ENCODE peak calls at places on chromosomes 12 and 14, in ten cellular contexts. V is spleen; C is right cardiac atrium; D is CD8-positive, alpha-beta memory T cell; A is Karpas-422; N is heart right ventricle; X is ovary; K is body of pancreas; J is effector memory CD4-positive, alpha-beta T cell; W is pancreas. Z is an unnamed sample.
A peak's percentile ranks its signal among the peaks of the same experiment; 100 is the strongest.

GRCh38 chr12:12612403-12612802 is 727 bp downstream of the CREBL2 start:
- DNase-seq in V (no peak), C (no peak), D (peak; percentile 33), A (peak; percentile 54), N (no peak), X (no peak), K (no peak), J (no peak), W (no peak), Z (no peak)

GRCh38 chr14:32846821-32847220 is 91.9 kb upstream of the NPAS3 start:
- DNase-seq in V (no peak), C (no peak), D (no peak), A (no peak), N (no peak), X (no peak), K (no peak), J (no peak), W (no peak), Z (no peak)

GRCh38 chr12:94172031-94172430 is 23.7 kb downstream of the PLXNC1 start:
- DNase-seq in V (no peak), C (no peak), D (no peak), A (no peak), N (no peak), X (no peak), K (no peak), J (no peak), W (no peak), Z (no peak)

GRCh38 chr12:96503971-96504370 is 14.6 kb downstream of the CFAP54 start:
- DNase-seq in V (no peak), C (no peak), D (no peak), A (no peak), N (no peak), X (no peak), K (no peak), J (no peak), W (no peak), Z (no peak)

GRCh38 chr12:114226241-114226928 is 179.6 kb downstream of the TBX5 start:
- DNase-seq in V (no peak), C (no peak), D (no peak), A (no peak), N (no peak), X (no peak), K (no peak), J (no peak), W (no peak), Z (no peak)

GRCh38 chr14:103518416-103519042 is 4.1 kb downstream of the CKB start:
- DNase-seq in V (peak; percentile 91), C (peak; percentile 91), D (peak; percentile 46), A (peak; percentile 84), N (peak; percentile 78), X (peak; percentile 85), K (peak; percentile 75), J (peak; percentile 35), W (peak; percentile 91), Z (peak; percentile 73)

GRCh38 chr12:40224439-40225291 is at the start of gene LRRK2:
- DNase-seq in V (peak; percentile 99), C (peak; percentile 94), D (peak; percentile 48), A (peak; percentile 82), N (peak; percentile 86), X (peak; percentile 90), K (peak; percentile 84), J (peak; percentile 6), W (peak; percentile 87), Z (no peak)

GRCh38 chr12:69511469-69511868 is 41.3 kb downstream of the FRS2 start:
- DNase-seq in V (no peak), C (no peak), D (no peak), A (no peak), N (no peak), X (no peak), K (no peak), J (no peak), W (no peak), Z (no peak)

GRCh38 chr14:94360945-94361565 is 27.3 kb downstream of the SERPINA1 start:
- DNase-seq in V (no peak), C (no peak), D (no peak), A (no peak), N (no peak), X (no peak), K (no peak), J (no peak), W (no peak), Z (no peak)

GRCh38 chr12:1398673-1399072 is 195.7 kb downstream of the FBXL14 start:
- DNase-seq in V (no peak), C (no peak), D (no peak), A (no peak), N (no peak), X (no peak), K (no peak), J (no peak), W (no peak), Z (no peak)

GRCh38 chr12:127675936-127676335 is 591.0 kb upstream of the TMEM132C start:
- DNase-seq in V (no peak), C (no peak), D (no peak), A (no peak), N (no peak), X (no peak), K (no peak), J (no peak), W (no peak), Z (no peak)

GRCh38 chr12:627863-628805 is 35.1 kb downstream of the NINJ2 start:
- DNase-seq in V (no peak), C (peak; percentile 73), D (no peak), A (no peak), N (no peak), X (no peak), K (no peak), J (no peak), W (no peak), Z (no peak)

GRCh38 chr12:1593232-1594044 is 943 bp downstream of the FBXL14 start:
- DNase-seq in V (peak; percentile 94), C (peak; percentile 74), D (peak; percentile 62), A (peak; percentile 71), N (peak; percentile 45), X (no peak), K (peak; percentile 81), J (peak; percentile 39), W (peak; percentile 92), Z (no peak)

GRCh38 chr14:104939666-104940410 is 15.2 kb downstream of the PLD4 start:
- DNase-seq in V (no peak), C (peak; percentile 55), D (no peak), A (no peak), N (no peak), X (no peak), K (peak; percentile 15), J (no peak), W (peak; percentile 28), Z (no peak)

GRCh38 chr12:88298761-88299242 is 156.7 kb downstream of the TMTC3 start:
- DNase-seq in V (no peak), C (no peak), D (no peak), A (no peak), N (no peak), X (no peak), K (no peak), J (no peak), W (no peak), Z (no peak)

GRCh38 chr14:105087963-105088811 is 23.0 kb upstream of the GPR132 start:
- DNase-seq in V (peak; percentile 81), C (peak; percentile 88), D (no peak), A (no peak), N (peak; percentile 73), X (peak; percentile 88), K (peak; percentile 59), J (no peak), W (peak; percentile 83), Z (no peak)

GRCh38 chr12:3261782-3262359 is 184.7 kb downstream of the TSPAN9 start:
- DNase-seq in V (no peak), C (peak; percentile 64), D (no peak), A (no peak), N (no peak), X (no peak), K (no peak), J (no peak), W (no peak), Z (no peak)

GRCh38 chr12:120983759-120984158 is 5.4 kb downstream of the HNF1A start:
- DNase-seq in V (no peak), C (no peak), D (no peak), A (no peak), N (no peak), X (no peak), K (no peak), J (no peak), W (no peak), Z (no peak)
- H3K27ac ChIP-seq in V (no peak overlapping the region), C (no peak overlapping the region), D (no peak overlapping the region), A (no peak overlapping the region), N (no peak overlapping the region), X (no peak overlapping the region), K (peak overlapping the region; percentile 59), J (no peak overlapping the region), W (no peak overlapping the region), Z (no peak overlapping the region)

GRCh38 chr12:29486972-29487371 is 10.5 kb downstream of the OVCH1 start:
- DNase-seq in V (no peak), C (no peak), D (no peak), A (no peak), N (no peak), X (no peak), K (no peak), J (no peak), W (no peak), Z (no peak)
- H3K27me3 ChIP-seq in V (peaks cover 4% of the 10 kb centered on the region), C (no peaks in the 10 kb centered on the region), D (no peaks in the 10 kb centered on the region), A (no peaks in the 10 kb centered on the region), N (no peaks in the 10 kb centered on the region), X (no peaks in the 10 kb centered on the region), K (no peaks in the 10 kb centered on the region), J (peaks cover 7% of the 10 kb centered on the region), W (no peaks in the 10 kb centered on the region), Z (no peaks in the 10 kb centered on the region)

DNA sequence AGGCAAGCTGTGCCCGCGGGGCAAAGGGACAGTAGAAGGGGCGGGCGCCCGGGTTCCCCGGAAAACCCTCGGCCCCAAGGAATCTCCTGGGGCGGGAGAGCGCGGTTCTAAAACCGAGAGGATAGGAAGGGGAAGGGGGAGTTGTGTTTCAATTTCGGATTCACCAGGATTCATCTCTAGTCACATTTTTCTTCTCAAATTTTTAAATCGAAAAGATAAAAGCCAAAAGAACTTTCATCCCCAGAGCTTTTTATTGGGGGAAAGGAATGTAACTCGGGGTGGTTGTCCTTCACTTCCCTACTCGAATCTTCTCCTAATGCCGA is 1.4 kb downstream of the BMP4 start:
- DNase-seq in V (no peak), C (no peak), D (no peak), A (no peak), N (no peak), X (no peak), K (no peak), J (no peak), W (no peak), Z (no peak)
- H3K4me3 ChIP-seq in V (peak overlapping the region; percentile 44), C (peak overlapping the region; percentile 84), D (no peak overlapping the region), A (no peak overlapping the region), N (peak overlapping the region; percentile 63), X (peak overlapping the region; percentile 65), K (peak overlapping the region; percentile 3), J (peak overlapping the region; percentile 54), W (peak overlapping the region; percentile 65), Z (peak overlapping the region; percentile 66)

DNA sequence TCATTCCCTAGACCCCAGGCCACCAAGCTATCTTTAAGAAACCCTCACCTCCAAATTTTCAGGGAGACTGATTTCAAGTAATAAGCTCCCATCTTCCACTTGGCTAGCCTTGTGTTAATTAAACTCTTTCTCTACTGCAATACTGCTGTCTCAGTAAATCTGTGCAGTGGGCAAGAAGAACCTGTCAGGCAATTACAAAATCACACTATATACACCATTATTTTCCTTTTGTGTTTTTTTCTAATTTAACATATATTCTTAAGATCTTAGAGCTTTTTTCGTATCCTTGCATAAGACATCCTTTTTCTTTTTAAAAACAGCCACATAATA is 7.7 kb upstream of the GOLGA5 start:
- DNase-seq in V (no peak), C (no peak), D (no peak), A (no peak), N (no peak), X (no peak), K (no peak), J (no peak), W (no peak), Z (no peak)
- H3K27ac ChIP-seq in V (no peak overlapping the region), C (peak overlapping the region; percentile 84), D (no peak overlapping the region), A (no peak overlapping the region), N (peak overlapping the region; percentile 18), X (peak overlapping the region; percentile 72), K (peak overlapping the region; percentile 57), J (no peak overlapping the region), W (peak overlapping the region; percentile 40), Z (no peak overlapping the region)

Z was measured in iPS DF 6.9.